ENCODE peak calls at places on chromosomes 1 and 21, in nine cellular contexts. Z is Right ventricle myocardium superior; G is activated CD4-positive, alpha-beta T cell treated with anti-CD3 and anti-CD28 coated beads, Interleukin-2, amount 50 U/mL, for 4 hours; N is activated gamma-delta T cell treated with Interleukin-2 at 50 U/mL for 16 hours; X is left ventricle myocardium inferior; I is stimulated activated CD8-positive, alpha-beta memory T cell treated with anti-CD3 and anti-CD28 coated beads, Interleukin-4, amount 100 ng/mL, for 24 hours; S is T-helper 22 cell; E is RWPE1; K is non-pigmented ciliary epithelial cell. B is an unnamed sample.

GRCh38 chr1:42173961-42174715 is 9.6 kb upstream of the GUCA2A start:
- DNase-seq in Z (no peak), G (no peak), N (no peak), X (no peak), I (no peak), S (no peak), E (peak; percentile 70), K (no peak), B (no peak)

GRCh38 chr21:28464988-28465387 is 527.7 kb downstream of the LTN1 start:
- DNase-seq in Z (no peak), G (no peak), N (no peak), X (no peak), I (no peak), S (no peak), E (no peak), K (no peak), B (no peak)

GRCh38 chr1:67705735-67706454 is 20.9 kb downstream of the GADD45A start:
- DNase-seq in Z (no peak), G (no peak), N (no peak), X (no peak), I (no peak), S (no peak), E (no peak), K (no peak), B (no peak)

GRCh38 chr1:211333906-211334305 is 7.3 kb downstream of the TRAF5 start:
- DNase-seq in Z (no peak), G (no peak), N (no peak), X (no peak), I (no peak), S (no peak), E (no peak), K (no peak), B (no peak)

GRCh38 chr1:88188038-88188437 is 496.0 kb upstream of the PKN2 start:
- DNase-seq in Z (no peak), G (no peak), N (no peak), X (no peak), I (no peak), S (no peak), E (no peak), K (no peak), B (no peak)

GRCh38 chr1:905071-905749 is 18.5 kb upstream of the SAMD11 start:
- DNase-seq in Z (peak; percentile 77), G (no peak), N (no peak), X (peak; percentile 74), I (no peak), S (no peak), E (no peak), K (no peak), B (peak; percentile 51)

GRCh38 chr1:7247683-7248401 is 462.6 kb downstream of the CAMTA1 start:
- DNase-seq in Z (no peak), G (no peak), N (no peak), X (no peak), I (no peak), S (no peak), E (no peak), K (no peak), B (no peak)

GRCh38 chr1:1023700-1024099 is 3.8 kb downstream of the AGRN start:
- DNase-seq in Z (no peak), G (no peak), N (no peak), X (no peak), I (no peak), S (no peak), E (no peak), K (no peak), B (no peak)

GRCh38 chr1:53368314-53369033 is 40.6 kb upstream of the LRP8 start:
- DNase-seq in Z (peak; percentile 67), G (no peak), N (peak; percentile 1), X (peak; percentile 42), I (no peak), S (no peak), E (no peak), K (no peak), B (peak; percentile 44)

GRCh38 chr1:171984850-171985485 is 143.7 kb downstream of the DNM3 start:
- DNase-seq in Z (no peak), G (no peak), N (no peak), X (no peak), I (no peak), S (no peak), E (peak; percentile 44), K (no peak), B (no peak)

GRCh38 chr21:35226302-35226701 is 177.2 kb upstream of the RUNX1 start:
- DNase-seq in Z (no peak), G (no peak), N (no peak), X (no peak), I (no peak), S (no peak), E (no peak), K (no peak), B (no peak)

GRCh38 chr1:29752141-29752540 is 515.8 kb downstream of the PTPRU start:
- DNase-seq in Z (no peak), G (no peak), N (no peak), X (no peak), I (no peak), S (no peak), E (no peak), K (no peak), B (no peak)

GRCh38 chr1:103333141-103333540 is 192.4 kb upstream of the RNPC3 start:
- DNase-seq in Z (no peak), G (no peak), N (no peak), X (no peak), I (no peak), S (no peak), E (no peak), K (no peak), B (no peak)

GRCh38 chr1:21495225-21495820 is 13.9 kb upstream of the ALPL start:
- DNase-seq in Z (no peak), G (no peak), N (no peak), X (no peak), I (no peak), S (no peak), E (no peak), K (no peak), B (no peak)

GRCh38 chr21:31952828-31953227 is 80.0 kb downstream of the HUNK start:
- DNase-seq in Z (no peak), G (no peak), N (no peak), X (no peak), I (no peak), S (no peak), E (no peak), K (no peak), B (no peak)

GRCh38 chr21:46459356-46460112 is 843 bp downstream of the DIP2A start:
- DNase-seq in Z (peak; percentile 75), G (peak; percentile 2), N (no peak), X (peak; percentile 47), I (no peak), S (no peak), E (peak; percentile 26), K (no peak), B (peak; percentile 40)

GRCh38 chr21:46550511-46550941 is 54.4 kb downstream of the S100B start:
- DNase-seq in Z (no peak), G (peak; percentile 29), N (peak; percentile 70), X (no peak), I (no peak), S (peak; percentile 34), E (no peak), K (no peak), B (peak; percentile 64)

GRCh38 chr1:207500306-207500705 is 4.3 kb downstream of the CR1 start:
- DNase-seq in Z (no peak), G (no peak), N (no peak), X (no peak), I (no peak), S (no peak), E (no peak), K (no peak), B (no peak)

GRCh38 chr1:174990382-174990999 is 9.3 kb upstream of the CACYBP start:
- DNase-seq in Z (no peak), G (no peak), N (no peak), X (no peak), I (no peak), S (no peak), E (peak; percentile 62), K (no peak), B (no peak)

GRCh38 chr1:161738627-161739287 is 10.8 kb upstream of the DUSP12 start:
- DNase-seq in Z (peak; percentile 70), G (peak; percentile 19), N (peak; percentile 60), X (peak; percentile 26), I (peak; percentile 49), S (no peak), E (peak; percentile 45), K (peak; percentile 63), B (peak; percentile 72)

GRCh38 chr1:82632164-82632563 is 831.4 kb downstream of the ADGRL2 start:
- DNase-seq in Z (no peak), G (no peak), N (no peak), X (no peak), I (no peak), S (no peak), E (peak; percentile 59), K (no peak), B (no peak)

GRCh38 chr1:58596631-58597052 is 19.6 kb upstream of the TACSTD2 start:
- DNase-seq in Z (no peak), G (no peak), N (no peak), X (no peak), I (no peak), S (no peak), E (no peak), K (no peak), B (no peak)

GRCh38 chr1:202031796-202032195 is 21.4 kb downstream of the ELF3 start:
- DNase-seq in Z (no peak), G (no peak), N (no peak), X (no peak), I (no peak), S (no peak), E (no peak), K (no peak), B (no peak)

GRCh38 chr1:97247196-97247595 is 525.6 kb downstream of the PTBP2 start:
- DNase-seq in Z (no peak), G (no peak), N (no peak), X (no peak), I (no peak), S (no peak), E (no peak), K (no peak), B (no peak)

GRCh38 chr1:231628207-231628876 is 1.8 kb downstream of the DISC1 start:
- DNase-seq in Z (no peak), G (peak; percentile 47), N (peak; percentile 34), X (no peak), I (no peak), S (no peak), E (no peak), K (no peak), B (no peak)

GRCh38 chr1:33331444-33332356 is 10.8 kb upstream of the A3GALT2 start:
- DNase-seq in Z (no peak), G (no peak), N (no peak), X (no peak), I (no peak), S (no peak), E (no peak), K (no peak), B (no peak)

GRCh38 chr1:118791094-118791691 is 196.9 kb downstream of the TBX15 start:
- DNase-seq in Z (no peak), G (no peak), N (no peak), X (no peak), I (no peak), S (no peak), E (no peak), K (no peak), B (no peak)

GRCh38 chr1:172887162-172887561 is 163.6 kb downstream of the TNFSF18 start:
- DNase-seq in Z (no peak), G (no peak), N (no peak), X (no peak), I (no peak), S (no peak), E (no peak), K (no peak), B (no peak)

GRCh38 chr1:244958593-244958992 is 94.2 kb upstream of the HNRNPU start:
- DNase-seq in Z (no peak), G (no peak), N (no peak), X (no peak), I (no peak), S (no peak), E (no peak), K (no peak), B (no peak)

GRCh38 chr1:196403803-196404690 is 204.2 kb downstream of the KCNT2 start:
- DNase-seq in Z (no peak), G (no peak), N (no peak), X (no peak), I (no peak), S (no peak), E (no peak), K (peak; percentile 77), B (no peak)

GRCh38 chr1:117838911-117839310 is 90.5 kb downstream of the GDAP2 start:
- DNase-seq in Z (no peak), G (no peak), N (no peak), X (no peak), I (no peak), S (no peak), E (no peak), K (no peak), B (no peak)